ENCODE peak calls at places on chromosomes 1 and 21, in eight cellular contexts. X, V, A, G, Y, T, J and R are unnamed samples.

GRCh38 chr1:175804556-175804955 is 61.2 kb upstream of the TNR start:
- DNase-seq in A (no peak), J (no peak), G (no peak), V (no peak), X (no peak), T (no peak), Y (no peak), R (no peak)

GRCh38 chr1:212608956-212609700 is 567 bp downstream of the ATF3 start:
- DNase-seq in Y (peak; percentile 80), V (peak; percentile 76), A (peak; percentile 23), T (peak; percentile 61), G (peak; percentile 41), X (peak; percentile 51), J (no peak), R (peak; percentile 61)

GRCh38 chr1:62386351-62387121 is 50.3 kb upstream of the USP1 start:
- DNase-seq in J (no peak), G (no peak), T (no peak), V (no peak), X (no peak), Y (no peak), A (no peak), R (no peak)

GRCh38 chr1:25550155-25550506 is 6.7 kb downstream of the LDLRAP1 start:
- DNase-seq in J (no peak), A (no peak), X (no peak), V (no peak), G (no peak), T (no peak), Y (no peak), R (no peak)

GRCh38 chr21:37532868-37533780 is 166.6 kb downstream of the DYRK1A start:
- DNase-seq in X (no peak), A (no peak), J (no peak), Y (no peak), G (peak; percentile 41), T (no peak), V (no peak), R (peak; percentile 31)

GRCh38 chr1:226634156-226634588 is 85.6 kb downstream of the STUM start:
- DNase-seq in G (peak; percentile 61), V (peak; percentile 87), X (peak; percentile 72), Y (peak; percentile 93), J (no peak), A (peak; percentile 89), T (peak; percentile 84), R (peak; percentile 80)

GRCh38 chr1:204885288-204885711 is 14.6 kb downstream of the NFASC start:
- DNase-seq in G (no peak), V (no peak), A (peak; percentile 68), T (peak; percentile 40), Y (peak; percentile 78), J (no peak), X (peak; percentile 55), R (peak; percentile 23)

GRCh38 chr1:108053291-108054023 is 88.5 kb upstream of the VAV3 start:
- DNase-seq in J (no peak), G (no peak), Y (peak; percentile 50), A (no peak), V (no peak), T (no peak), X (no peak), R (no peak)

GRCh38 chr1:3762873-3763228 is 9.7 kb upstream of the SMIM1 start:
- DNase-seq in J (no peak), X (no peak), Y (no peak), T (no peak), A (no peak), G (no peak), V (no peak), R (no peak)

GRCh38 chr1:245872475-245872874 is 634.6 kb downstream of the SMYD3 start:
- DNase-seq in V (no peak), G (no peak), X (no peak), Y (no peak), A (no peak), J (no peak), T (no peak), R (no peak)

GRCh38 chr1:184387871-184388670 is 1.2 kb downstream of the C1orf21 start:
- DNase-seq in Y (peak; percentile 74), A (peak; percentile 57), G (no peak), V (peak; percentile 51), J (no peak), T (peak; percentile 53), X (peak; percentile 64), R (peak; percentile 62)

GRCh38 chr1:29414091-29414490 is 177.8 kb downstream of the PTPRU start:
- DNase-seq in A (no peak), Y (no peak), J (no peak), G (no peak), T (no peak), X (no peak), V (no peak), R (no peak)

GRCh38 chr1:31912839-31913239 is 25.3 kb downstream of the PTP4A2 start:
- DNase-seq in Y (no peak), V (no peak), G (no peak), A (no peak), J (no peak), X (no peak), T (no peak), R (no peak)

GRCh38 chr1:155057104-155057503 is 6.0 kb downstream of the ADAM15 start:
- DNase-seq in Y (no peak), J (no peak), T (no peak), V (no peak), X (no peak), A (no peak), G (no peak), R (no peak)

GRCh38 chr1:185441608-185442007 is 124.6 kb upstream of the IVNS1ABP start:
- DNase-seq in A (no peak), X (peak; percentile 72), J (no peak), T (no peak), V (no peak), Y (no peak), G (peak; percentile 21), R (peak; percentile 45)

GRCh38 chr1:201405484-201405831 is 6.3 kb upstream of the LAD1 start:
- DNase-seq in A (no peak), V (no peak), X (no peak), J (no peak), G (peak; percentile 62), T (peak; percentile 89), Y (no peak), R (peak; percentile 82)

GRCh38 chr1:243483084-243483845 is 227.4 kb downstream of the SDCCAG8 start:
- DNase-seq in A (no peak), G (no peak), T (no peak), V (peak; percentile 38), X (peak; percentile 39), J (no peak), Y (peak; percentile 69), R (no peak)

GRCh38 chr1:30691480-30691879 is 31.9 kb downstream of the MATN1 start:
- DNase-seq in X (no peak), T (no peak), A (no peak), G (no peak), J (no peak), V (no peak), Y (peak; percentile 22), R (peak; percentile 6)

GRCh38 chr1:207316622-207317510 is 4.6 kb upstream of the CD55 start:
- DNase-seq in V (no peak), J (no peak), Y (peak; percentile 63), X (no peak), G (no peak), T (peak; percentile 54), A (no peak), R (peak; percentile 72)

GRCh38 chr1:163410073-163410522 is 88.3 kb downstream of the NUF2 start:
- DNase-seq in Y (no peak), X (peak; percentile 42), V (no peak), T (peak; percentile 49), J (no peak), G (peak; percentile 18), A (peak; percentile 31), R (peak; percentile 24)

GRCh38 chr1:221740941-221741363 is 937 bp downstream of the DUSP10 start:
- DNase-seq in A (peak; percentile 35), Y (peak; percentile 68), T (peak; percentile 13), G (no peak), X (peak; percentile 23), J (no peak), V (peak; percentile 39), R (no peak)

DNA sequence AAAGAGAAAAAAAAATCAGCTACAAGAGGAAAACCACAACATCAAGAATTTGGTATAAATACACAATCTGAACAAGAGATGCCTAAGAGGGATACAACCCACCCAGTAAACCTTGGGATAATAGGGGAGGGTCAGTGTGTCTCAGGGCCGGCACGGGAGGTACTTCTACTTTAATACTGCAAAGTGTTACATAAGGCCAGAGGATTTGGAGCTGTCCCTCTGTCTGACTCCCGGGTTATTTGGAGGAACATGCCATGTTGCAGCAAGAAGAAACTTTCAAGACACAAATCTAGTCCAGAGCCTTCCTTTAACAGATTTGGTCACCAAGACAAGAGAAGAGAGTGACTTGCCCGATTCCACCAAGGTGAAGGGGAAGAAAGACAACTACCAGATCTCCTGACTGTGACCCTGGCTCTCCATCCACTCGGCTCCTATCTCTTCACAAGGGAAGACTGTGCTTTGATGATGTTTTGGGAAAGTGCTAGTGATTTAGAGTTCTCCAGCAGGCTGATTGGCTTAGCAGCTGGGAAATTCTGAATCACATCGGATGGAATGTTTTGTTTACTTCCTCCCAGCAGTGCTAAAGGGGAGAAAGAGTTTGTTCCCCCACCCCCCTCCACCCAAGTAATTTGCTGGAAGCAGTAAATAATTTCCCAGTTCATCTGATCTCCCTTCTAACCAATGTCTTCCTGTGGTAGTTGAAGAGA is 29.3 kb downstream of the SGIP1 start:
- DNase-seq in T (peak; percentile 13), G (no peak), J (no peak), Y (peak; percentile 76), A (no peak), X (no peak), V (no peak), R (peak; percentile 12)
- H3K4me3 ChIP-seq in T (no peak overlapping the region), G (no peak overlapping the region), J (peak overlapping the region; percentile 15), Y (no peak overlapping the region), A (no peak overlapping the region), X (no peak overlapping the region), V (peak overlapping the region; percentile 5), R (no peak overlapping the region)

GRCh38 chr1:936348-936747 is 12.6 kb downstream of the SAMD11 start:
- DNase-seq in X (no peak), J (no peak), G (no peak), A (no peak), Y (no peak), V (no peak), T (no peak), R (no peak)
- TF ChIP-seq POLR2A in X (no peak), J (no peak), G (no peak), A (no peak), Y (no peak), V (no peak), T (no peak), R (no peak)

DNA sequence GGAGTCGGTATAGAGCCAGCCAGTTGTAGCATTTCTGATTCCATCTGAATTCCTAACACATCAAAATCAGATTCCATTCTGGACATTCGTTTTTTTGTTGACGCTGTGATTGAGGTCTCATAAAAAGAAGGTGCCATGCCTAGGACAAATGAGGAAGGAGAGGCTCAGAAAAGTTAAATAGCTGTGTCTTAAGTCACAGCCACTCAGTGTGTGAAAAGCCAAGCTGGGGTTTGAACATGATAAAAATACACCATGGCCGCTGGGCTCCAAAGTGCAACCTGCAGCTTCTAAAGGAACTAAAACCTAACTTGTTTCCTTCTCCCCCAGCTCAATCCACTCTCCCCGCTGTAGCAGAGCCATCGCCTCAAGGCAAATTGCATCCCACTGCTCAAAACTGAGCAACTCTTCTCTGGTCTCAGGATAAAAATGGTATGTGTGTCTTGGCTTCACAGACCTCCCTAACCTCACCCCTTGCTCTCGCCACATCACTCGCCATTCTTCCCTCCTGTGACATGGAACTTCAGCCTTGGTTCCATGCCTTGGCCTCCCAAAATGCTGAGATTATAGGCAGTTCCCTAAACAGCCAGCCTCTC is 22.1 kb upstream of the FAM20B start:
- DNase-seq in G (no peak), Y (no peak), V (no peak), J (no peak), X (no peak), T (no peak), A (no peak), R (no peak)
- H3K27ac ChIP-seq in G (peak overlapping the region; percentile 67), Y (no peak overlapping the region), V (peak overlapping the region; percentile 18), J (no peak overlapping the region), X (no peak overlapping the region), T (peak overlapping the region; percentile 52), A (no peak overlapping the region), R (no peak overlapping the region)

GRCh38 chr1:193417945-193418744 is 231.7 kb upstream of the B3GALT2 start:
- DNase-seq in Y (no peak), J (no peak), T (no peak), G (no peak), A (no peak), V (no peak), X (no peak), R (no peak)
- H3K4me3 ChIP-seq in Y (peak overlapping the region; percentile 38), J (peak overlapping the region; percentile 24), T (peak overlapping the region; percentile 11), G (no peak overlapping the region), A (peak overlapping the region; percentile 27), V (peak overlapping the region; percentile 28), X (peak overlapping the region; percentile 13), R (no peak overlapping the region)